ENCODE peak calls at places on chromosomes 4 and X, in eight cellular contexts. R, K, C, V, N, B, E and Q are unnamed samples.

GRCh38 chrX:116230136-116230886 is 59.8 kb downstream of the AGTR2 start:
- DNase-seq in K (no peak), E (no peak), N (no peak), C (no peak), R (no peak), V (no peak), B (no peak), Q (no peak)

GRCh38 chr4:25535278-25535677 is 120.4 kb upstream of the SLC34A2 start:
- DNase-seq in B (no peak), N (peak), E (no peak), V (no peak), K (no peak), R (no peak), C (no peak), Q (no peak)

GRCh38 chrX:110384490-110384889 is 25.8 kb downstream of the RTL9 start:
- DNase-seq in N (no peak), K (peak), E (no peak), B (no peak), R (no peak), C (no peak), V (no peak), Q (no peak)

GRCh38 chrX:39731390-39731680 is 366.4 kb downstream of the BCOR start:
- DNase-seq in R (no peak), V (no peak), B (no peak), C (no peak), E (no peak), N (no peak), K (no peak), Q (no peak)

GRCh38 chr4:7187297-7187592 is 5.1 kb upstream of the SORCS2 start:
- DNase-seq in C (no peak), V (no peak), B (peak), N (no peak), K (no peak), E (no peak), R (no peak), Q (no peak)

GRCh38 chr4:186844059-186844681 is 120.5 kb upstream of the FAT1 start:
- DNase-seq in R (peak), E (no peak), N (peak), V (no peak), C (no peak), K (peak), B (no peak), Q (no peak)

GRCh38 chrX:149280011-149280410 is 225.1 kb downstream of the IDS start:
- DNase-seq in B (no peak), C (no peak), K (no peak), R (no peak), V (no peak), N (no peak), E (no peak), Q (no peak)

GRCh38 chr4:52982246-52982950 is 120.3 kb downstream of the RASL11B start:
- DNase-seq in V (no peak), C (peak), B (no peak), R (no peak), K (peak), E (peak), N (peak), Q (no peak)

GRCh38 chr4:174591243-174592021 is 69.1 kb upstream of the HPGD start:
- DNase-seq in B (no peak), E (peak), R (no peak), C (no peak), N (no peak), V (no peak), K (no peak), Q (no peak)

GRCh38 chr4:168765726-168766125 is 244.3 kb downstream of the CBR4 start:
- DNase-seq in K (peak), E (no peak), N (peak), B (no peak), V (peak), C (no peak), R (peak), Q (no peak)

GRCh38 chr4:85823295-85823694 is 348.3 kb downstream of the ARHGAP24 start:
- DNase-seq in N (no peak), C (peak), E (no peak), V (no peak), B (no peak), K (no peak), R (no peak), Q (no peak)

GRCh38 chr4:152310223-152310622 is 225.7 kb downstream of the FBXW7 start:
- DNase-seq in N (peak), C (peak), R (peak), E (no peak), B (no peak), V (no peak), K (peak), Q (peak)

GRCh38 chr4:167177925-167178324 is 56.4 kb downstream of the SPOCK3 start:
- DNase-seq in C (no peak), K (no peak), E (no peak), R (no peak), N (no peak), B (no peak), V (no peak), Q (no peak)

GRCh38 chr4:146654976-146655761 is 16.5 kb downstream of the POU4F2 start:
- DNase-seq in R (no peak), B (peak), E (no peak), K (no peak), V (no peak), N (no peak), C (peak), Q (no peak)

GRCh38 chr4:40190880-40191815 is 5.7 kb upstream of the RHOH start:
- DNase-seq in R (no peak), K (no peak), E (peak), V (no peak), B (no peak), N (no peak), C (no peak), Q (no peak)

GRCh38 chr4:78684196-78685079 is 91.7 kb upstream of the BMP2K start:
- DNase-seq in E (no peak), N (no peak), R (no peak), V (no peak), C (no peak), K (no peak), B (no peak), Q (peak)

GRCh38 chrX:118644378-118644777 is 83.0 kb upstream of the IL13RA1 start:
- DNase-seq in K (peak), N (peak), E (peak), V (no peak), C (no peak), B (no peak), R (peak), Q (no peak)

GRCh38 chrX:103685396-103685795 is 1.1 kb downstream of the MORF4L2 start:
- DNase-seq in B (no peak), R (no peak), V (no peak), N (no peak), K (no peak), E (peak), C (no peak), Q (no peak)

GRCh38 chrX:41122664-41123257 is 37.5 kb downstream of the USP9X start:
- DNase-seq in K (no peak), N (no peak), E (no peak), V (no peak), R (no peak), C (no peak), B (no peak), Q (no peak)

GRCh38 chr4:70624226-70624793 is 4.2 kb upstream of the ENAM start:
- DNase-seq in B (no peak), V (no peak), E (no peak), C (no peak), K (no peak), R (no peak), N (peak), Q (no peak)

GRCh38 chrX:45889471-45889870 is 655.8 kb downstream of the ZNF674 start:
- DNase-seq in V (no peak), E (no peak), B (no peak), K (no peak), R (peak), N (no peak), C (no peak), Q (no peak)

GRCh38 chr4:71709961-71710360 is 73.9 kb downstream of the GC start:
- DNase-seq in R (no peak), B (no peak), K (peak), E (no peak), N (no peak), C (peak), V (no peak), Q (no peak)

GRCh38 chr4:150782311-150782710 is 200.4 kb downstream of the MAB21L2 start:
- DNase-seq in V (no peak), C (no peak), K (peak), E (no peak), R (no peak), N (peak), B (no peak), Q (no peak)

GRCh38 chr4:5809216-5809776 is 83.6 kb downstream of the CRMP1 start:
- DNase-seq in R (no peak), N (no peak), V (no peak), K (no peak), E (peak), B (no peak), C (no peak), Q (no peak)

GRCh38 chr4:39324897-39325613 is 41.1 kb downstream of the RFC1 start:
- DNase-seq in E (no peak), B (no peak), V (no peak), C (no peak), N (peak), K (no peak), R (no peak), Q (no peak)

GRCh38 chrX:41664307-41665299 is 24.2 kb upstream of the GPR34 start:
- DNase-seq in C (no peak), N (no peak), V (no peak), B (no peak), K (no peak), R (no peak), E (no peak), Q (no peak)

GRCh38 chr4:3136454-3136853 is 62.0 kb downstream of the HTT start:
- DNase-seq in E (no peak), R (no peak), C (no peak), N (no peak), V (no peak), K (no peak), B (no peak), Q (no peak)

GRCh38 chrX:109472939-109473713 is 8.8 kb downstream of the GUCY2F start:
- DNase-seq in K (peak), R (no peak), C (peak), E (peak), V (no peak), B (peak), N (peak), Q (no peak)